ENCODE peak calls at places on chromosome 2, in five cellular contexts. Z is endothelial cell, J is cardiac fibroblast, O is uterus, G is stomach. M is an unnamed sample.

GRCh38 chr2:159807183-159808037 is 9.4 kb upstream of the CD302 start:
- DNase-seq in J (peak), O (no peak), Z (peak), G (peak), M (peak)

GRCh38 chr2:238459081-238459629 is 32.4 kb downstream of the ASB1 start:
- DNase-seq in O (peak), G (peak), J (peak), Z (no peak), M (no peak)

GRCh38 chr2:43251171-43251731 is 24.8 kb upstream of the ZFP36L2 start:
- DNase-seq in G (no peak), O (peak), Z (no peak), J (peak), M (no peak)

GRCh38 chr2:159497857-159498256 is 118.5 kb downstream of the BAZ2B start:
- DNase-seq in Z (no peak), O (no peak), G (no peak), J (no peak), M (no peak)

GRCh38 chr2:160747771-160748170 is 254.2 kb upstream of the RBMS1 start:
- DNase-seq in J (peak), G (no peak), Z (no peak), O (no peak), M (peak)

GRCh38 chr2:232419245-232420072 is 12.8 kb downstream of the ALPG start:
- DNase-seq in J (no peak), Z (no peak), O (no peak), G (no peak), M (no peak)

GRCh38 chr2:232976176-232976575 is 36.9 kb downstream of the NGEF start:
- DNase-seq in J (no peak), Z (no peak), G (no peak), O (no peak), M (no peak)

GRCh38 chr2:63051795-63052333 is 1.2 kb downstream of the OTX1 start:
- DNase-seq in G (no peak), J (no peak), Z (peak), O (no peak), M (no peak)

GRCh38 chr2:38747819-38748218 is 3.3 kb downstream of the SRSF7 start:
- DNase-seq in Z (no peak), G (no peak), J (no peak), O (no peak), M (no peak)

GRCh38 chr2:39568561-39569006 is 97.1 kb upstream of the TMEM178A start:
- DNase-seq in G (no peak), O (no peak), Z (no peak), J (peak), M (peak)

GRCh38 chr2:468631-469310 is 180.9 kb upstream of the ALKAL2 start:
- DNase-seq in Z (no peak), G (no peak), J (no peak), O (no peak), M (no peak)

GRCh38 chr2:113173563-113174368 is at the start of gene PSD4:
- DNase-seq in O (no peak), J (no peak), Z (no peak), G (peak), M (no peak)

GRCh38 chr2:134401081-134401497 is 147.2 kb downstream of the MGAT5 start:
- DNase-seq in Z (no peak), J (peak), G (no peak), O (peak), M (peak)

GRCh38 chr2:180979086-180979934 is 1.1 kb upstream of the UBE2E3 start:
- DNase-seq in J (peak), O (no peak), Z (no peak), G (no peak), M (peak)

GRCh38 chr2:220228310-220229006 is 601.0 kb downstream of the SLC4A3 start:
- DNase-seq in J (peak), O (no peak), G (no peak), Z (no peak), M (peak)

GRCh38 chr2:80947601-80948130 is 643.1 kb upstream of the LRRTM1 start:
- DNase-seq in Z (no peak), O (no peak), G (no peak), J (no peak), M (no peak)

GRCh38 chr2:118300807-118301206 is 212.5 kb downstream of the INSIG2 start:
- DNase-seq in Z (no peak), G (no peak), J (no peak), O (no peak), M (peak)

GRCh38 chr2:159904127-159904564 is 106.1 kb upstream of the CD302 start:
- DNase-seq in J (no peak), G (no peak), O (no peak), Z (no peak), M (no peak)

GRCh38 chr2:86370579-86370978 is 33.2 kb upstream of the REEP1 start:
- DNase-seq in Z (no peak), G (no peak), J (no peak), O (no peak), M (no peak)

GRCh38 chr2:171652411-171652775 is 34.9 kb upstream of the DYNC1I2 start:
- DNase-seq in O (no peak), Z (no peak), J (peak), G (no peak), M (peak)

GRCh38 chr2:6865346-6866238 is at the start of gene CMPK2:
- DNase-seq in J (peak), Z (peak), O (peak), G (peak), M (peak)

GRCh38 chr2:88099798-88100488 is 27.9 kb downstream of the FABP1 start:
- DNase-seq in G (no peak), J (peak), O (no peak), Z (peak), M (peak)

GRCh38 chr2:230225486-230225885 is at the start of gene SP140:
- DNase-seq in Z (no peak), J (no peak), O (no peak), G (peak), M (no peak)

GRCh38 chr2:196171248-196171871 is at the start of gene STK17B:
- DNase-seq in J (peak), G (peak), Z (peak), O (peak), M (peak)

GRCh38 chr2:36740031-36740430 is 43.5 kb downstream of the VIT start:
- DNase-seq in O (no peak), G (no peak), J (no peak), Z (no peak), M (no peak)

GRCh38 chr2:163878718-163879117 is 142.9 kb upstream of the FIGN start:
- DNase-seq in O (no peak), Z (peak), G (peak), J (peak), M (peak)

GRCh38 chr2:174339971-174340399 is 5.2 kb downstream of the SP9 start:
- DNase-seq in Z (no peak), J (no peak), G (no peak), O (no peak), M (no peak)

GRCh38 chr2:123785332-123785731 is 239.8 kb upstream of the CNTNAP5 start:
- DNase-seq in G (no peak), Z (no peak), O (no peak), J (no peak), M (no peak)

GRCh38 chr2:113376935-113377445 is 60.5 kb upstream of the ZNG1B start:
- DNase-seq in Z (no peak), O (no peak), J (no peak), G (no peak), M (no peak)

GRCh38 chr2:208213508-208214120 is 23.8 kb upstream of the C2orf80 start:
- DNase-seq in O (no peak), G (no peak), Z (no peak), J (peak), M (no peak)

GRCh38 chr2:167787021-167787420 is 460.4 kb downstream of the STK39 start:
- DNase-seq in J (no peak), Z (no peak), G (no peak), O (no peak), M (no peak)

GRCh38 chr2:73156539-73157124 is 43.9 kb upstream of the RAB11FIP5 start:
- DNase-seq in O (peak), Z (peak), J (peak), G (peak), M (peak)

GRCh38 chr2:63681896-63682295 is 93.1 kb downstream of the MDH1 start:
- DNase-seq in Z (no peak), J (no peak), O (no peak), G (no peak), M (no peak)

GRCh38 chr2:224584768-224585204 is 377 bp downstream of the CUL3 start:
- DNase-seq in J (peak), Z (peak), O (peak), G (peak), M (peak)

GRCh38 chr2:217451634-217452033 is 551.2 kb downstream of the TNS1 start:
- DNase-seq in O (no peak), J (peak), Z (no peak), G (no peak), M (peak)

GRCh38 chr2:47653909-47654789 is 128.8 kb upstream of the MSH6 start:
- DNase-seq in G (no peak), J (peak), O (peak), Z (peak), M (peak)

GRCh38 chr2:131033786-131034121 is 59.5 kb downstream of the FAM168B start:
- DNase-seq in J (no peak), Z (no peak), O (no peak), G (peak), M (no peak)

GRCh38 chr2:131031431-131031841 is 61.8 kb downstream of the FAM168B start:
- DNase-seq in O (no peak), Z (no peak), G (no peak), J (no peak), M (no peak)

GRCh38 chr2:131030478-131030971 is 62.7 kb downstream of the FAM168B start:
- DNase-seq in O (no peak), G (no peak), J (no peak), Z (no peak), M (no peak)

GRCh38 chr2:131032393-131032836 is 60.8 kb downstream of the FAM168B start:
- DNase-seq in O (no peak), G (no peak), Z (no peak), J (no peak), M (no peak)

GRCh38 chr2:131031875-131032274 is 61.4 kb downstream of the FAM168B start:
- DNase-seq in G (no peak), O (no peak), Z (no peak), J (no peak), M (no peak)
- TF ChIP-seq CTCF in G (no peak), O (no peak), Z (no peak), J (no peak), M (no peak)

GRCh38 chr2:235087812-235088607 is 136.2 kb downstream of the SH3BP4 start:
- DNase-seq in Z (no peak), J (peak), G (peak), O (peak), M (no peak)
- TF ChIP-seq CTCF in Z (no peak), J (peak), G (no peak), O (no peak), M (no peak)

GRCh38 chr2:45946023-45946422 is 294.5 kb downstream of the PRKCE start:
- DNase-seq in Z (no peak), G (peak), J (peak), O (no peak), M (peak)

GRCh38 chr2:45945182-45945779 is 293.8 kb downstream of the PRKCE start:
- DNase-seq in O (no peak), J (no peak), Z (no peak), G (no peak), M (no peak)

GRCh38 chr2:45944075-45944474 is 292.6 kb downstream of the PRKCE start:
- DNase-seq in G (no peak), Z (no peak), O (no peak), J (peak), M (no peak)

GRCh38 chr2:45941758-45942738 is 290.6 kb downstream of the PRKCE start:
- DNase-seq in Z (no peak), G (no peak), J (peak), O (no peak), M (no peak)

GRCh38 chr2:45943231-45944044 is 292.0 kb downstream of the PRKCE start:
- DNase-seq in J (no peak), Z (no peak), G (no peak), O (no peak), M (no peak)
- TF ChIP-seq CTCF in J (no peak), Z (no peak), G (no peak), O (no peak), M (no peak)

GRCh38 chr2:70399046-70399445 is 97.2 kb upstream of the FAM136A start:
- DNase-seq in J (no peak), Z (no peak), O (no peak), G (no peak), M (no peak)

GRCh38 chr2:70400539-70400938 is 98.7 kb upstream of the FAM136A start:
- DNase-seq in Z (no peak), J (no peak), O (no peak), G (no peak), M (no peak)

GRCh38 chr2:70403267-70404053 is 101.6 kb upstream of the FAM136A start:
- DNase-seq in O (no peak), G (no peak), J (no peak), Z (no peak), M (peak)
- TF ChIP-seq CTCF in O (no peak), G (no peak), J (no peak), Z (no peak), M (no peak)

DNA sequence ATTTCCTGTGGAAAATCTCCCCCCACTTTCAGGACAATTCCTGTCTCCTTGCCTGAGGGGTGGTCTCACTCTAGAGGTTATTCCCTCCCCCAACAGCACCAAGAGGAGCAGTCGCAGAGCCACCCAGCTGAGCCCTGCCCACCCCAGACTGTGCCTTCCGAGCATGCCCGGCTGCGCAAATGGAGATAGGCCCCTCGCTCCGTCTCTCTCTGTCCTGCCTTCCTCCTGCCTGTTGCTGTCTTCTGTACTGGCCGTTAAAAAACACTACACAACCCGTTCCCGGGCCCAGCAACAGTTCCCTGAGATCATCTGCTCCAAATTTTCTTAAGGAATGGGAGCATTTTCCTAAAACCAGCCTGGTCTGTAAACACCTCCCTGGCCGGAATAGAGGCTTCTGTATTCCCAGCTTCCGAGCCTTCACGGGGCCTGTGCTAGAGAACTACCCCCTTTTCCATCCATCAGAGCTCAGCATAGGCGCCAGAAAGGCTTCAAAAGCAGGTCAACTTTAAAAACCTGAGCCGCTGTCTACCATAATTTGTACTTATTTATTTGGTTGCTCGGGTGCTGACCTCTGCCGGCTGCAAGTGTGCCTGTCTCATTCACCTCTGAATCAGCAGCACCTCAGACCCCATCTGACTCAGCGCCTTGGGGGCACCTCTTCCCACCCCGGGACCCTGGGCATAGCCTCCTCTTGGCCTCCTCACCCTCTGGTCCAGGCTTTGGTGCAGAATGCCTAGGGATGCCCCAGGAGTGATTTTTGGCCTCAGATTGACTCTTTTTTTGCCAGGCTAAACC is 159.4 kb downstream of the PXDN start:
- DNase-seq in J (peak), Z (no peak), G (no peak), O (no peak), M (peak)
- TF ChIP-seq CTCF in J (peak), Z (no peak), G (no peak), O (no peak), M (peak)

GRCh38 chr2:32780961-32781360 is 153.1 kb downstream of the TTC27 start:
- DNase-seq in G (no peak), Z (no peak), O (no peak), J (peak), M (no peak)
- TF ChIP-seq CTCF in G (no peak), Z (no peak), O (no peak), J (no peak), M (no peak)

DNA sequence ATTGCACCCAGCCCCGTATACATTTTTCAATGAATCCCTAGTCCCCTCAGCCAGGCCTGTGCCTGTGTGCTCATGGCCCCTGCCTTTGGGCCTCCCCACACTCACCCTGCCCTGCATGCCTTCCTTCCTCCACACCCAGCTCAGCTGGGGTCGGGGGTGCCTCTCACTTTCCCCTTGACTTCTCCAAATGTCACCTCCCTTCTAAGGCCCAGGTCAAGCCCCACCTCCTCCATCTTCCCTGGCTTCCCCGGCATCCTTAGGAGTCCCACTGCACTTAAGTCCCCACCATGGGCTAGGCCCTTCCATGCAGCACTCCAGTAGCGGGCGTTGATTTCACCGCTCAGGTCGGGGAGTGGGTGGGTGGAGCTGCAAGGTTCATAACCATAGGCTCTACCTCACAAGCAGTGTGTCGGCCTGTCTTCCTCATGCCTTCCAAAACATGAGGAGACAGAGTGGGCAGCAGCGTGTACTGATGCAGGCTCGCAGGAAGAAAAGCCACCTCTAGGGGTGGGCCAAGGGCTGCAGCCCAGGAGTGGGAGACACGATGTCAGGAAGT is 47.7 kb downstream of the DNMT3A start:
- DNase-seq in O (no peak), G (no peak), Z (no peak), J (no peak), M (no peak)
- TF ChIP-seq CTCF in O (no peak), G (no peak), Z (no peak), J (no peak), M (no peak)

DNA sequence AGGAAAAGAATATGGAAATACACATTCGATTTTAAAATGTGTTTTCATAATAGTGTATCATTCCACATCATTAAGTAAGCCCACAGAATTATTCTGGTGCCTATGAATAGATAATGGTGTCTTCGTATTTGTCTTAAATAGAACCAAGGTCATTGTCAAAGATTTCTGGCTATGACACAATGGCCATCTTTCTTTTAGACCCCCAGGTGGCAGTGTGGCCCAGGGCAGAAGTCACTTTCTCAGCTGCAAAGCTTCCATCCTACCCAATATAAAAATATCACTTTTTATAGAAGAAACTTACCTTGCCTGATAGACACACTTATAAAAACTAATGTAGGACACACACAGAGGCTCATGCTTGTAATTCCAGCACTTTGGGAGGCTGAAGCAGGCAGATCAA is 57.5 kb downstream of the ZRANB3 start:
- DNase-seq in J (peak), G (no peak), Z (peak), O (no peak), M (peak)
- TF ChIP-seq CTCF in J (peak), G (no peak), Z (peak), O (no peak), M (peak)

M was measured in MCF 10A.